ENCODE peak calls at places on chromosomes 7 and 10, in four cellular contexts. X is H1, T is GM12878, R is HEK293T. U is an unnamed sample.
A peak's percentile ranks its signal among the peaks of the same experiment; 100 is the strongest.

GRCh38 chr10:119314061-119314460 is 106.7 kb downstream of the GRK5 start:
- DNase-seq in X (no peak), T (no peak), R (no peak), U (no peak)

GRCh38 chr10:45569471-45569870 is 103.1 kb downstream of the ZFAND4 start:
- DNase-seq in X (no peak), T (no peak), R (no peak), U (no peak)

GRCh38 chr10:52906046-52906445 is 133.5 kb upstream of the MBL2 start:
- DNase-seq in X (no peak), T (no peak), R (no peak), U (no peak)

GRCh38 chr7:46619723-46620310 is 698.7 kb upstream of the IGFBP3 start:
- DNase-seq in X (no peak), T (no peak), R (no peak), U (no peak)

GRCh38 chr7:88795553-88795952 is at the start of gene TEX47:
- DNase-seq in X (no peak), T (no peak), R (no peak), U (no peak)

GRCh38 chr10:80161321-80162084 is 29.0 kb downstream of the PLAC9 start:
- DNase-seq in X (no peak), T (no peak), R (peak; percentile 23), U (no peak)

GRCh38 chr7:30469303-30469702 is 9.3 kb downstream of the NOD1 start:
- DNase-seq in X (peak; percentile 79), T (no peak), R (peak; percentile 20), U (peak; percentile 95)

GRCh38 chr7:132518102-132518838 is 58.0 kb downstream of the PLXNA4 start:
- DNase-seq in X (no peak), T (no peak), R (peak; percentile 62), U (peak; percentile 35)

GRCh38 chr7:5350174-5350463 is 67.4 kb downstream of the SLC29A4 start:
- DNase-seq in X (no peak), T (no peak), R (no peak), U (no peak)

GRCh38 chr10:33661580-33662269 is 327.3 kb upstream of the NRP1 start:
- DNase-seq in X (no peak), T (no peak), R (no peak), U (no peak)

GRCh38 chr10:60485025-60485424 is 95.3 kb upstream of the ANK3 start:
- DNase-seq in X (no peak), T (no peak), R (no peak), U (no peak)

GRCh38 chr10:60480865-60481563 is 91.3 kb upstream of the ANK3 start:
- DNase-seq in X (no peak), T (no peak), R (no peak), U (no peak)

GRCh38 chr10:60473557-60473956 is 83.9 kb upstream of the ANK3 start:
- DNase-seq in X (no peak), T (no peak), R (no peak), U (no peak)

DNA sequence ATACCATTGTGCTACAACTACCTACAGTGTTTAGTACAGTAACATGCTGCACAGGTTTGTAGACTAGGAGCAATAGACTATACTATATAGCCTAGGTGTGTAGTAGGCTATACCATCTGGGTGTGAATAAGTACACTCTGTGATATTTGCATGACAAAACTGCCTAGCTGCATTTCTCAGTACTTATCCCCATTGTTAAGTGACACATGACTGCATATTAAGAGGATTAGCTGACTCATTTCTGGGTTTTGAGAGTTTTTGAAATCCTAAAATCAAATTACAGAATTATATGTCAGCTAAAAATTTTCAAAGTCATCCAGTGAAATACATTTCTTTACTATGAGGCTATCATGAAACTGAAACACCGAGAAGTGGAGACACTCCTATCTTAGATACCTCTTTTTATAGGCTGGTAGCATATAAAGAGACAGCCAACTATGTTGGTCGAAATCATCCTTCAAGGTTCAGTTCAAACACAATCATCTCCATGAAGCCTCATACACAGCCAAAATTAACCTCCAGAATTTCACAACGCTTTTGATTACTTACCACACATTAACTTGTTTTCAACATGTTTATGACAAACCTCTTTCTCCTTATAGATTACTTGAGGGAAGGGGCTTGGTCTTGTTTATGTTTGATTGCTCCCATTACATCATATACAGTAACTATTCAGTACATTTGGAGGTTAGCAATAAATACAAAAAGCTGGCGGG is 89.8 kb upstream of the ANK3 start:
- DNase-seq in X (no peak), T (no peak), R (no peak), U (no peak)
- TF ChIP-seq SUZ12 in X (no peak), T (no peak), R (no peak), U (no peak)

GRCh38 chr7:101402081-101402779 is 39.6 kb downstream of the COL26A1 start:
- DNase-seq in X (peak; percentile 79), T (no peak), R (no peak), U (peak; percentile 88)
- TF ChIP-seq SUZ12 in X (no peak), T (no peak), R (no peak), U (no peak)

GRCh38 chr7:24968165-24968564 is 11.8 kb downstream of the OSBPL3 start:
- DNase-seq in X (no peak), T (no peak), R (no peak), U (no peak)

GRCh38 chr7:24972166-24972477 is 7.9 kb downstream of the OSBPL3 start:
- DNase-seq in X (no peak), T (no peak), R (no peak), U (no peak)

GRCh38 chr7:24972991-24973390 is 7.0 kb downstream of the OSBPL3 start:
- DNase-seq in X (no peak), T (no peak), R (no peak), U (no peak)

GRCh38 chr7:24971333-24972165 is 8.4 kb downstream of the OSBPL3 start:
- DNase-seq in X (no peak), T (no peak), R (no peak), U (no peak)

DNA sequence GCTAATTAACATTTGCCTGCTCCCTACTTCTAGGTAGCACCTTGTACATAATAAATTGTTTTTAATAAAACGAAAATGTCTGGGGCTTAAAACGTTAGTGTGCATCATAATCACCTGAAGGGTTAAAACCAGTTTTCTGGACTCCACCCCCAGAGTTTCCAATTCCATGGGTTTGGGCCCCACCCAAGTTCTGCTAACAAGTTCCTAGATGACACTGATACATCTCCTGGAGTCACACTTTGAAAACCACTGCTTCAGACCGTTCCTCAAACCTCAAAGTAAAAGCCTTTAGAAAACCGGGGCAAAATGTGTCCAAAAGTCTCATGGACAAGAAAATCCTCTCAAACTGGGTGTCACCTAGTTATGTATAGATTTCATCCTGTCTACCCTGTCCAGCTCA is 9.3 kb downstream of the OSBPL3 start:
- DNase-seq in X (no peak), T (no peak), R (no peak), U (no peak)
- TF ChIP-seq SUZ12 in X (no peak), T (no peak), R (no peak), U (no peak)

DNA sequence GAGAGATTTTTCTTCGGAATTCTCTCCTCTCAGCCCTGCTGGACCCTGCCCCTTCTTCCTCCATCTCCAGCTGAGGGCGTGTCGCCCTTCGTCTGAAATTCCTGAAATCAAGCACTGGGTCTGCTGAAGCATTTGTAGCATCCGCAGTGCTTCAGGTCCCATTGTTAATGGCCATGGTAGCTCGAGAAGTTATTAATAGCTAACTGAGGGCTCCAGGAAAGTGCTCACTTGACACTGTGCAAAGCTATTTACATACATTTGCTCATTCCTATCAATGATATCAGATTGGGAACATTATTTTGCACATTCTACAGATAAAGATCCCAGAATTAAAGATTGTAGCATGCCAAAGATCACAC is 546 bp downstream of the FAM149B1 start:
- DNase-seq in X (peak; percentile 1), T (no peak), R (no peak), U (peak; percentile 23)
- TF ChIP-seq SUZ12 in X (no peak), T (no peak), R (no peak), U (no peak)

GRCh38 chr7:45101748-45102147 is 9.7 kb downstream of the TBRG4 start:
- DNase-seq in X (no peak), T (no peak), R (no peak), U (no peak)

GRCh38 chr7:45102785-45103712 is 8.4 kb downstream of the TBRG4 start:
- DNase-seq in X (no peak), T (no peak), R (no peak), U (no peak)

GRCh38 chr7:45098983-45099839 is 10.4 kb upstream of the NACAD start:
- DNase-seq in X (no peak), T (no peak), R (no peak), U (no peak)

GRCh38 chr7:45100761-45101480 is 10.6 kb downstream of the TBRG4 start:
- DNase-seq in X (no peak), T (no peak), R (no peak), U (no peak)

DNA sequence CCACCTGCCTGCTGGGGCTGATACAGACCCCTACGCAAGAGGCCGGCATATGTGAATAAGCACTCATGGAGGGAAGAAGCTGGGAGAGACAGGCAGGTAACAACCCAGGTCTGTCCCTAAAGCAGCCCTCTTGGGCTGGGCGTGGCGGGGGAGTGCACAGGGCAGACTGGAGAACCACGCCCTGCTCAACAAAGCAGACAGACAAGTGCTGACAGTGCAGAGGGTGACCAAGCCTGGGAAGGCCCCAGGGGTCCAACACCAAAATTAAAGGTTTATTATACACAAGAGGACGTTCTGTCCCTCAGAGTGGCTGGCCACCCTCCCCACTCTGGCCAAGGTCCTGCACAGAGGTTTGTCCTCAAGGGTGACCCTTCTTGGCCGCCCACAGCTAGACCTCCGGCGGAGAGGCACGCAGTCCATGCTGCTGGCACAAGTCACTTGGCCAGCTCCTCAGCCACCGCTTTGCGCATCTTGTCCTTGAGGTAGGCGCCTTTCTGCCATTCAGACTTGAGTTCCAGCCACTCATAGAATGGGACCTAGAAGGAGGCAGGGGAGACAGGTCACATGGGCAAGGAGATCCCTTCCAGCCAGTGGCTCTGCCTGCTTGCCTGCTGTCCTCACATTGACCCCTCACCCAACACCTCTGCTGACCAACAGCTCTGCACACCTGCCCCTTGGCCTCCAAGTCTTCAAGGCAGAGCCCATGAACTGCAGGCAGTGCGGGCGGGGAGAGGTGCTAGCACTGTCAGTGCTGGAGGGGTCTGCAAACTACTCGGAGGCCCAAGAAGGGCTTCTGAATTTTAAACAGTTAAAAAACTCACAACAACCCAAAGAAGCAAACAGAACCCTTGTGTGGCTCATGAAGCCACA is 11.4 kb upstream of the NACAD start:
- DNase-seq in X (no peak), T (no peak), R (no peak), U (no peak)
- TF ChIP-seq SUZ12 in X (no peak), T (no peak), R (no peak), U (no peak)

GRCh38 chr7:24462117-24462516 is 111.1 kb upstream of the PALS2 start:
- DNase-seq in X (no peak), T (no peak), R (no peak), U (no peak)

GRCh38 chr7:24466109-24466768 is 107.0 kb upstream of the PALS2 start:
- DNase-seq in X (no peak), T (no peak), R (no peak), U (no peak)

GRCh38 chr7:24464846-24465245 is 108.4 kb upstream of the PALS2 start:
- DNase-seq in X (no peak), T (no peak), R (no peak), U (no peak)

GRCh38 chr7:24462984-24463383 is 110.3 kb upstream of the PALS2 start:
- DNase-seq in X (no peak), T (no peak), R (no peak), U (no peak)

GRCh38 chr7:24463474-24463873 is 109.8 kb upstream of the PALS2 start:
- DNase-seq in X (no peak), T (no peak), R (no peak), U (no peak)
- TF ChIP-seq SUZ12 in X (no peak), T (no peak), R (no peak), U (no peak)